ENCODE peak calls at places on chromosomes 6 and 20, in six cellular contexts. S, R, H, X, E and Y are unnamed samples.

GRCh38 chr6:2764610-2765165 is 505 bp upstream of the WRNIP1 start:
- DNase-seq in S (no peak), R (no peak), H (peak), X (peak), E (peak), Y (no peak)

GRCh38 chr6:168326294-168327261 is 7.0 kb upstream of the DACT2 start:
- DNase-seq in S (no peak), R (no peak), H (peak), X (no peak), E (no peak), Y (no peak)

GRCh38 chr20:46438156-46438750 is 31.8 kb upstream of the ELMO2 start:
- DNase-seq in S (no peak), R (no peak), H (peak), X (no peak), E (peak), Y (no peak)

GRCh38 chr6:51830666-51831065 is 256.7 kb downstream of the PKHD1 start:
- DNase-seq in S (no peak), R (no peak), H (no peak), X (no peak), E (no peak), Y (no peak)

GRCh38 chr20:17439897-17440296 is 91.3 kb downstream of the BFSP1 start:
- DNase-seq in S (no peak), R (no peak), H (no peak), X (no peak), E (no peak), Y (no peak)

GRCh38 chr20:41701596-41702350 is 83.6 kb upstream of the CHD6 start:
- DNase-seq in S (no peak), R (no peak), H (no peak), X (no peak), E (no peak), Y (no peak)

GRCh38 chr6:32369678-32370077 is 2.0 kb downstream of the TSBP1 start:
- DNase-seq in S (no peak), R (no peak), H (peak), X (no peak), E (no peak), Y (no peak)

GRCh38 chr6:24854077-24854670 is 55.5 kb upstream of the ARMH2 start:
- DNase-seq in S (no peak), R (no peak), H (no peak), X (no peak), E (no peak), Y (no peak)

GRCh38 chr6:73803562-73804221 is 107.7 kb downstream of the CD109 start:
- DNase-seq in S (no peak), R (no peak), H (peak), X (peak), E (peak), Y (no peak)

GRCh38 chr6:40356242-40356910 is 230.8 kb downstream of the LRFN2 start:
- DNase-seq in S (peak), R (no peak), H (no peak), X (no peak), E (no peak), Y (no peak)

DNA sequence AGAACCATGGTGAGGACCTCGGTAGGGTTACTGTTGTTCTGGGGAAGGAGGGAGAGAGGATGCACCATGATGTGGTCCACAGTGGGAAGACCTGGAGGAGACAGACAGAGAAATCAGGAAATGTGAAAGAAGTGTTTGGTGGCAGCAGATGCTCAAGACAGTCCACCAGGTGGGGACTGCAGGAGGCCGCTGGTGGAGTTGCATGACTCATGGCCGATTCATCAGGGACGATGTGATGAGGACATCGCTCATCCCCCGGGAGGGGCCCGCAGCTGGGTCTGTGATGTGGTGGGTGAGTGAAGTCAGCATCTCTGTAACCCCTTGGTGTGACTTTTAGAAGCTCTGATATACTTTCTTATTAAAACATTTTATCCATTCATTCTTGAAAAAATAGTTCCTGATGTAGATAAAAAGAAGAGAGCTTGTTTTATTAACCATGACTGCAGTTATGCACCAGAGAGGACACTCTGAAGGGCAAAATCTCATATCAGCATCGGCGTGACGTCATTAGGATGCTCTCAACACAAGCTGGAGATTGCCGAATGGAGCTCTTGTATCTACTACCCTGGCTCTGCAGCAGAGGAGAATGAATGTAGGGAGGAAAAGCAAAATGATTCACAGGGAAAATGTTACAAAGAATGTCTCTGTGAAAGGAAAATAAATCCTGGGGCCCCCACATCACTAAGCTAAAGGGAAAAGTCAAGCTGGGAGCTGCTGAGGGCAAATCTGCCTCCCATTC is 71.2 kb downstream of the RAMACL start:
- DNase-seq in S (no peak), R (no peak), H (peak), X (no peak), E (no peak), Y (no peak)
- TF ChIP-seq CTCF in S (no peak), R (no peak), H (peak), X (no peak), E (no peak), Y (no peak)

GRCh38 chr20:23245553-23246128 is 105.0 kb upstream of the NXT1 start:
- DNase-seq in S (peak), R (no peak), H (peak), X (peak), E (peak), Y (peak)
- TF ChIP-seq CTCF in S (no peak), R (no peak), H (peak), X (peak), E (peak), Y (peak)

DNA sequence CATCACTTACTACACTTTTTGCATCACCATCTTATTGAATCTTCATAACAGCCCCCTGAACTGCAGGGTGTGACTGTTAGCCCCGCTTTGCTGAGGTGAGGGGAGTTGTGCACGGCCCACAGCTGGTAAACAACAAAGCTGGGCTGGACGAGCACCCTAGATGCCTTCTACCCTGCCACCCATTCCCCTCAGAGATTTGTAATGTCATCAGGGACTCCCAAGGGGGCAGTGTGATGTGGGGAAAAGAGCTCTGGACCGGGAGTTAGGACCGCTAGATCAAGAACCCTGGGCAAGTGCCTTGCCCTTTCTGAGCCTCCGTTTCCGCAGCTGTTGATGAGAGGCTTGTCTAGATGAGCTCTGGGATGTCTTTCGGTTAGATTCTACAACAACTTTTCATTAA is 20.9 kb downstream of the PKIG start:
- DNase-seq in S (no peak), R (peak), H (no peak), X (no peak), E (no peak), Y (no peak)
- TF ChIP-seq CTCF in S (no peak), R (no peak), H (no peak), X (no peak), E (peak), Y (no peak)

DNA sequence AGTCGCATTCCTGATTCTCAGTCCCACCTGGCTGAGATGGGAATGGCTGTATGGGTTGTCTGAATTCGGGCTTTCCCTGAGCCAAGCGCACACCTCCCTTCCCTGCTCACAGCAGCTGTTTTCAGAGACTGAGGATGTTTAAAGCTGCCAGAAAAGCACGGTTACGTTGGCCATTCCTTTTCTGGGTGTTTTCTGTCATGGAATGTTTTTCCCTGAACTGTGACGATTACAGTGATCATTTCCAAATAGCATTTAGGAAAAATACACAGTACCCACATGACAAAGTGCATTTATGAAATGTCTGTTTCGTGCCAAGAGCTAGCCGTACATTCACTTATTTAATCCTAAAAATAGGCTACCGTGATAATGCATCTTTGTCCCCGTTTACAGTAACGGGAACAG is 36.7 kb downstream of the SYNJ2 start:
- DNase-seq in S (no peak), R (no peak), H (peak), X (no peak), E (no peak), Y (no peak)
- TF ChIP-seq CTCF in S (no peak), R (no peak), H (no peak), X (no peak), E (no peak), Y (no peak)

GRCh38 chr20:60627751-60628565 is 624.1 kb upstream of the CDH4 start:
- DNase-seq in S (no peak), R (no peak), H (no peak), X (no peak), E (no peak), Y (no peak)
- TF ChIP-seq CTCF in S (no peak), R (no peak), H (no peak), X (no peak), E (peak), Y (peak)

DNA sequence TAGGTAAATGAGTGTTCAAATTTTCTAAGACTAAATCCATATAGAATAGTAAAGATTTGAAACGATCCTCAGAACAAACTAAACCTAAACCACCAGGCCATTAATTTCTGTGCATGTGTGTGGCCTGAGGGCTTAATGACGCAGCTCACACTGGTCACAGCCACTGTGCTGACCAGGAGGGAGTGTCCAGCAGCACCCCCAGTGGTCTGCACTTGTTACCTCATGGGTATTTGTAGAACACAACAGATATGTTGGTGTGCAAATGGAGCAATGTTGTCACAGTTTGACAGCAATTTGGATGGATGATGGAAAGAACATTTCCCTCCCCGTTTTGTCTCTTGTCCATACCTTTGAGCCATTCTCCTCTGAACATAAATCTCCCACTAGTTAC is 122.4 kb upstream of the EXOC2 start:
- DNase-seq in S (no peak), R (no peak), H (no peak), X (peak), E (no peak), Y (no peak)
- TF ChIP-seq CTCF in S (no peak), R (no peak), H (no peak), X (no peak), E (no peak), Y (peak)

GRCh38 chr20:21656299-21657067 is 49.0 kb upstream of the PAX1 start:
- DNase-seq in S (no peak), R (no peak), H (no peak), X (no peak), E (no peak), Y (no peak)
- TF ChIP-seq CTCF in S (no peak), R (no peak), H (no peak), X (no peak), E (no peak), Y (no peak)

DNA sequence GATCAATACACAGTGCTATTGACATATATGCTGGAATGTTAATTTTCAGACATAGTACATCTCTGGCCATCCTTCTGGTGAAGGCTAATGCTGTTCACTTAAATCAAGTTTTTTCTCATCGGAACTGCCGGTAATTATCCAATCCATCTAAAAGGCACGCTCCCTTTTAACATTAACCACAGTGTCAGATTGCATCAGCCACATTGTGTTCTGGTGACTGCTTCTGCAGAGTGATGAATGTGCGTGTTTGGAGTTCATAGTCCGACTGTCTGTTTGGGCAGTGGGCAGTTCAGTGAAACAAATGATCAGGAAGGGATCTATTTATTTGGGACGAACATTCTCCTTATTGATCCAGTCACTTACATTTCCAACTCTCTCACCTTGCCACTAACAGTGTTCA is 49.5 kb downstream of the SOBP start:
- DNase-seq in S (no peak), R (no peak), H (no peak), X (no peak), E (no peak), Y (no peak)
- TF ChIP-seq CTCF in S (no peak), R (no peak), H (no peak), X (no peak), E (no peak), Y (no peak)

GRCh38 chr6:78808356-78808891 is 58.9 kb upstream of the IRAK1BP1 start:
- DNase-seq in S (no peak), R (no peak), H (no peak), X (no peak), E (peak), Y (no peak)

GRCh38 chr6:78808933-78809332 is 58.4 kb upstream of the IRAK1BP1 start:
- DNase-seq in S (no peak), R (no peak), H (no peak), X (no peak), E (no peak), Y (no peak)

GRCh38 chr6:78810698-78811097 is 56.7 kb upstream of the IRAK1BP1 start:
- DNase-seq in S (no peak), R (no peak), H (peak), X (no peak), E (no peak), Y (no peak)

DNA sequence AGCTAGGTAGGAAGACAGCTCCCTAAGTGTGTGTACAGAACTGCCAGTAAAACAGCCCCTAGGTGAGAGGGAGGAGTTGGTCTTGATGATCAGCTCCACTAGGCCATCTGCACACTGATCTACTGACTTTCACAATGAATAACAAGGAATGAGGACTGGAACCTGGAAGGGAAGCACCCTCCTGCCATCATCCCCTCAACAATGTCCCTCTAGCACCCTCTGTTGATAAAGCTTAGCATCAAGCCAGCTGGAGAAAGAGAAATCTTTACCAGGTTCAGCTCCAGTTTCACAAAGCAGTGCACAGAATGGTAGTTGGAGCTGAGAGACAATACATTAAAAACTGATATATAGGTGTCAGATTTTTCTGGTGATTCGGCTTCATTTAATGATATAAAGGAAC is 57.2 kb upstream of the IRAK1BP1 start:
- DNase-seq in S (no peak), R (no peak), H (peak), X (no peak), E (no peak), Y (no peak)
- TF ChIP-seq CTCF in S (no peak), R (no peak), H (peak), X (no peak), E (peak), Y (peak)